ENCODE peak calls at places on chromosomes 11 and 22, in seven cellular contexts. I is stimulated activated CD8-positive, alpha-beta memory T cell treated with anti-CD3 and anti-CD28 coated beads, Interleukin-15, amount 100 ng/mL, for 1 hour; H is keratinocyte; S is CD8-positive, alpha-beta T cell; A is GM10248; G is midbrain; E is activated B cell treated with CpG ODN at 0.5 μM for 24 hours. M is an unnamed sample.

GRCh38 chr11:114059984-114060401 is 482 bp downstream of the ZBTB16 start:
- DNase-seq in G (no peak), I (no peak), S (no peak), A (no peak), H (no peak), E (no peak), M (no peak)

GRCh38 chr11:2150206-2150847 is 10.7 kb downstream of the INS start:
- DNase-seq in I (no peak), H (no peak), G (no peak), A (no peak), S (no peak), E (no peak), M (no peak)

GRCh38 chr11:44607987-44608386 is 42.5 kb downstream of the CD82 start:
- DNase-seq in A (no peak), E (no peak), I (no peak), H (no peak), S (no peak), G (no peak), M (no peak)

GRCh38 chr11:14073821-14074529 is 111.5 kb downstream of the SPON1 start:
- DNase-seq in I (no peak), S (no peak), E (no peak), A (no peak), H (no peak), G (no peak), M (no peak)

GRCh38 chr22:50085211-50085999 is at the start of gene MLC1:
- DNase-seq in H (no peak), I (no peak), G (peak; percentile 52), S (peak; percentile 11), A (no peak), E (no peak), M (no peak)

GRCh38 chr11:60932605-60933346 is 8.5 kb downstream of the TMEM132A start:
- DNase-seq in I (no peak), H (no peak), A (no peak), E (no peak), G (no peak), S (no peak), M (no peak)

GRCh38 chr11:69121621-69122336 is 34.0 kb upstream of the SMIM38 start:
- DNase-seq in S (no peak), A (no peak), H (no peak), E (no peak), G (no peak), I (no peak), M (no peak)

GRCh38 chr22:22168941-22169867 is 75.4 kb upstream of the VPREB1 start:
- DNase-seq in S (no peak), A (no peak), H (no peak), E (no peak), G (no peak), I (no peak), M (no peak)

GRCh38 chr11:67396587-67397398 is 4.9 kb downstream of the PPP1CA start:
- DNase-seq in I (no peak), S (no peak), A (no peak), G (no peak), E (no peak), H (no peak), M (no peak)

GRCh38 chr11:71381781-71382505 is 66.2 kb downstream of the DHCR7 start:
- DNase-seq in A (no peak), E (no peak), G (no peak), I (no peak), S (no peak), H (no peak), M (no peak)

GRCh38 chr11:62142043-62142375 is 18.2 kb downstream of the INCENP start:
- DNase-seq in E (no peak), H (no peak), A (no peak), G (no peak), I (no peak), S (no peak), M (peak; percentile 25)

GRCh38 chr11:16194566-16194965 is 161.8 kb downstream of the SOX6 start:
- DNase-seq in G (peak; percentile 51), I (no peak), H (no peak), A (no peak), S (no peak), E (no peak), M (no peak)

GRCh38 chr22:37229805-37230672 is 14.0 kb downstream of the RAC2 start:
- DNase-seq in A (peak; percentile 88), S (peak; percentile 85), H (no peak), G (no peak), E (peak; percentile 70), I (peak; percentile 81), M (peak; percentile 88)

GRCh38 chr11:3382613-3383275 is 3.8 kb upstream of the ZNF195 start:
- DNase-seq in E (no peak), G (no peak), H (no peak), A (no peak), I (no peak), S (no peak), M (no peak)

M was measured in CD4-positive, alpha-beta T cell.